ENCODE peak calls at places on chromosomes 1 and 21, in ten cellular contexts. T, G, V, A, N, U, M, P, X and J are unnamed samples.

GRCh38 chr1:181086926-181087325 is 1.6 kb upstream of the IER5 start:
- DNase-seq in U (peak; percentile 92), G (no peak), X (no peak), A (no peak), V (no peak), P (no peak), N (peak; percentile 63), T (no peak), M (peak; percentile 90), J (peak; percentile 64)

GRCh38 chr1:179853102-179853501 is 24.5 kb downstream of the TOR1AIP2 start:
- DNase-seq in G (no peak), V (no peak), X (no peak), A (no peak), U (no peak), P (no peak), T (no peak), N (no peak), M (no peak), J (no peak)

GRCh38 chr21:45923146-45923545 is 58.4 kb upstream of the COL6A1 start:
- DNase-seq in V (peak; percentile 93), U (no peak), T (peak; percentile 81), N (peak; percentile 80), X (peak; percentile 60), M (peak; percentile 87), A (peak; percentile 74), P (peak; percentile 84), G (peak; percentile 87), J (peak; percentile 27)

GRCh38 chr1:162976628-162977027 is 92.5 kb upstream of the RGS4 start:
- DNase-seq in A (no peak), P (no peak), V (no peak), U (no peak), T (no peak), X (no peak), G (no peak), M (no peak), N (no peak), J (no peak)

GRCh38 chr1:178727014-178727895 is 2.2 kb downstream of the RALGPS2 start:
- DNase-seq in N (peak; percentile 30), T (no peak), A (no peak), X (no peak), M (peak; percentile 14), V (no peak), G (no peak), U (peak; percentile 36), P (no peak), J (no peak)

GRCh38 chr1:29236993-29237905 is 927 bp downstream of the PTPRU start:
- DNase-seq in P (peak; percentile 77), G (peak; percentile 62), U (peak; percentile 34), N (peak; percentile 41), V (peak; percentile 83), T (peak; percentile 60), M (peak; percentile 73), X (peak; percentile 44), A (peak; percentile 52), J (peak; percentile 60)

GRCh38 chr1:94713472-94714141 is 106.5 kb upstream of the SLC44A3 start:
- DNase-seq in N (peak; percentile 96), G (peak; percentile 96), U (peak; percentile 99), A (peak; percentile 62), T (peak; percentile 92), P (peak; percentile 85), M (peak; percentile 100), X (peak; percentile 61), V (peak; percentile 94), J (peak; percentile 86)

GRCh38 chr1:47230692-47231313 is 1.2 kb downstream of the TAL1 start:
- DNase-seq in G (no peak), V (peak; percentile 81), M (no peak), T (no peak), A (peak; percentile 36), U (no peak), N (no peak), P (no peak), X (no peak), J (no peak)

GRCh38 chr1:162535501-162535900 is 26.0 kb upstream of the UAP1 start:
- DNase-seq in N (no peak), X (no peak), T (no peak), V (no peak), M (peak; percentile 19), U (no peak), G (no peak), P (no peak), A (no peak), J (no peak)

GRCh38 chr1:15916417-15916816 is 59.5 kb downstream of the ZBTB17 start:
- DNase-seq in T (no peak), V (no peak), U (no peak), M (peak; percentile 74), N (peak; percentile 18), P (no peak), X (no peak), G (no peak), A (no peak), J (no peak)

GRCh38 chr1:219276029-219276738 is 102.5 kb downstream of the LYPLAL1 start:
- DNase-seq in P (no peak), V (no peak), T (no peak), U (no peak), N (no peak), M (no peak), G (no peak), X (no peak), A (no peak), J (no peak)

GRCh38 chr1:43466403-43466802 is 12.7 kb upstream of the HYI start:
- DNase-seq in X (no peak), U (no peak), V (no peak), M (no peak), G (no peak), A (no peak), P (no peak), T (no peak), N (no peak), J (peak; percentile 36)

GRCh38 chr21:20661745-20662470 is 336.3 kb upstream of the NCAM2 start:
- DNase-seq in U (no peak), G (no peak), N (no peak), T (no peak), M (no peak), A (no peak), X (no peak), V (peak; percentile 58), P (no peak), J (no peak)

GRCh38 chr21:20661221-20661620 is 337.0 kb upstream of the NCAM2 start:
- DNase-seq in A (no peak), T (no peak), X (no peak), N (no peak), U (no peak), M (no peak), P (no peak), G (no peak), V (no peak), J (no peak)

DNA sequence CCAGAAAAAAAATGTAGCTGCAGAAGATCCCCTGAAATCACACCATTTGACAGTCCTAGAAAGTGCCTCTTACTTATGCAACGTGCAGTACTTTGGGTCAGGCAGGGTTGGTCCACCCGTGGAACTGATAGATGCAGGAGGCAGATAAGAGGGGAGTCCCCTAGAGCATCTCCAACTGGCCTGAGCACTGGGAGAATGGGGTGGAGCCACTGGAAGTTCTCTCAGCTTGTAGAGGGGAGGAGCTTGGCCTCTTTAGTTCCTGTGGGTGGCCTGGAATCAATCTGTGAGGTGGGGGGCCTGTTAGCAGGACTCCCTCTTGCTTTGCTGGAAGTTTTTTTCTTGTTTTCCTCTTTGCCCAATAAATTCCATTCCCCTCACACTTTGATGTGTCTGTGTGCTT is 335.7 kb upstream of the NCAM2 start:
- DNase-seq in P (no peak), N (no peak), U (no peak), M (no peak), X (no peak), T (no peak), V (peak; percentile 59), A (no peak), G (no peak), J (no peak)
- H3K4me3 ChIP-seq in P (no peak overlapping the region), N (no peak overlapping the region), U (no peak overlapping the region), M (no peak overlapping the region), X (no peak overlapping the region), T (no peak overlapping the region), V (no peak overlapping the region), A (no peak overlapping the region), G (no peak overlapping the region), J (no peak overlapping the region)

DNA sequence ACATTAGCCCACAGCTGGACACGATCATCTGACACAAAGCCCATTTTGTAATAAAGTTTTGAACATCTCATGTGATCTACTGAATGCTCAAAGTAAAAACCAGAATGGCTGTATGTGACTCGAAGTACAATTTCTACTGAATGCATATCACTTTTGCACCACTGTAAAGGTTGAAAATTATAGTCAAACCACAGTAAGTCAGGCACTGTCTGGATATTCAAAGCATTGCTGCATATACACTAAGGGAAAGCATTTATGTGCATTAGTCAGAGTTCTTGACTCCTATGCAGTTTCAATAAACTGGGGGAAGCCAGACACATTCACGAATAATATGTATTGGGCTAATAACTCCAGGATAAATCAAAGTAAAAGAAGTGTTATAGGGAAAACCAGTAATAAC is 12.2 kb upstream of the TDRD10 start:
- DNase-seq in A (no peak), U (no peak), T (no peak), X (no peak), M (no peak), V (no peak), P (no peak), G (no peak), N (no peak), J (no peak)
- H3K4me1 ChIP-seq in A (peaks cover 94% of the 10 kb centered on the region), U (no peaks in the 10 kb centered on the region), T (no peaks in the 10 kb centered on the region), X (peaks cover 25% of the 10 kb centered on the region), M (no peaks in the 10 kb centered on the region), V (peaks cover 19% of the 10 kb centered on the region), P (no peaks in the 10 kb centered on the region), G (peaks cover 23% of the 10 kb centered on the region), N (no peaks in the 10 kb centered on the region), J (no peaks in the 10 kb centered on the region)

DNA sequence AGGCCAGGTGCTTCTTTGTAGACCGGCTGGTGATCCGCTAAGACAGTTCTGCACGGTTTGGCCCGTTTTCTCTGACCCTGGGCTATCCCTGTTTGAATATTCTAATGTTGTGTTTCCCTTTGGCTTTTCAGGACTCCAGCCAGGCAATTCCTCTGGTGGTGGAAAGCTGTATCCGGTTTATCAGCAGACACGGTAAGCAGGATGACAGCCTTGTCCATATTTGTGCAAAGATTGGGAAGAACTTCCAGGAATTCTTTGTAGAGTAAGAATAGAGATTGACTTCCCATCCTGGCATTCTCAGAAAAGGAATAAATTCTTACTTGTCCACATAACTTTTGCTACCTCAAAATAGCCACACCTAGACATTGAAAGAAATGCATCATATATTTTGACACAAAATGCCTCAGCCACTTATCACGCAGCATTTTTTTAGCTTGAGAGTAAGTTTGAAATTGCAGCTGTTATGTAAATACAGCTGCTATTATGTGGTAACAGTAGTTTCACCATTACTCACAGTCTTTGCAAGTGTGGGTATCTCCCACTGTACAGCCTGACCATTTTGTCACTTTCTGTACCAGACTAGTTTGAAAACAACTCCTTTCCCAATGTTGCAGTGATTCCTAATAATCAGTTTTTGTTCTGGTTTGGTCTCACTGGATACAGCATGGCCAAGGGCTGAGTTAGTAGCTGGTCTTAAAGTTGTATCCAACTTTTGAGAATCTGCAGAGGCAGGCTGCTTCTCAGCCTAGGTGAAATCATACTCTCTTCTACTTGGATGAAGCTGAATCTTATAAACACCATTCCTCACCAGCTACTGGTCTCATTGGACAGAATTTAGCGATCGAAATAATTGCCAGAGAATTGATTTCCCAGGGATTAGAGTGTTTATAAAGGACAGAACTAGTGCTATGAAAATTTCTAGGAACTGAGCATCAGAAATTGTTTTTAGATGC is 40.0 kb upstream of the IKBKE start:
- DNase-seq in P (no peak), N (peak; percentile 91), A (no peak), U (peak; percentile 84), M (peak; percentile 88), G (peak; percentile 65), T (no peak), X (no peak), V (no peak), J (peak; percentile 76)
- H3K27ac ChIP-seq in P (no peak overlapping the region), N (peak overlapping the region; percentile 58), A (peak overlapping the region; percentile 72), U (peak overlapping the region; percentile 84), M (peak overlapping the region; percentile 75), G (peak overlapping the region; percentile 27), T (peak overlapping the region; percentile 40), X (peak overlapping the region; percentile 52), V (no peak overlapping the region), J (peak overlapping the region; percentile 61)

GRCh38 chr1:225921734-225922709 is 2.0 kb downstream of the PYCR2 start:
- DNase-seq in V (no peak), M (no peak), N (no peak), G (no peak), U (peak; percentile 95), A (no peak), X (no peak), T (no peak), P (no peak), J (no peak)
- H3K4me3 ChIP-seq in V (peak overlapping the region; percentile 92), M (no peak overlapping the region), N (no peak overlapping the region), G (no peak overlapping the region), U (peak overlapping the region; percentile 100), A (no peak overlapping the region), X (no peak overlapping the region), T (no peak overlapping the region), P (no peak overlapping the region), J (no peak overlapping the region)